ENCODE peak calls at places on chromosomes 4 and X, in five cellular contexts. P, G, R, J and V are unnamed samples.

GRCh38 chr4:41057456-41057855 is 156.9 kb downstream of the APBB2 start:
- DNase-seq in P (no peak), G (no peak), R (no peak), J (no peak), V (no peak)

GRCh38 chr4:3766791-3767561 is 791 bp downstream of the ADRA2C start:
- DNase-seq in P (no peak), G (no peak), R (no peak), J (no peak), V (no peak)

GRCh38 chr4:109675843-109676242 is 27.4 kb downstream of the CASP6 start:
- DNase-seq in P (no peak), G (no peak), R (no peak), J (no peak), V (no peak)

GRCh38 chr4:83024233-83024632 is 10.8 kb upstream of the COPS4 start:
- DNase-seq in P (no peak), G (no peak), R (no peak), J (no peak), V (no peak)

GRCh38 chrX:40154853-40155616 is 57.3 kb upstream of the BCOR start:
- DNase-seq in P (peak; percentile 77), G (peak; percentile 61), R (peak; percentile 69), J (peak; percentile 77), V (peak; percentile 76)

GRCh38 chr4:53841711-53842110 is 222.7 kb downstream of the CHIC2 start:
- DNase-seq in P (no peak), G (no peak), R (no peak), J (no peak), V (no peak)

GRCh38 chrX:49761481-49761880 is 65.7 kb upstream of the PAGE1 start:
- DNase-seq in P (no peak), G (peak; percentile 7), R (no peak), J (no peak), V (no peak)

GRCh38 chrX:150408561-150408960 is 45.4 kb downstream of the MAMLD1 start:
- DNase-seq in P (no peak), G (no peak), R (no peak), J (peak; percentile 54), V (no peak)

GRCh38 chr4:121233982-121234381 is 69.9 kb upstream of the TNIP3 start:
- DNase-seq in P (no peak), G (no peak), R (no peak), J (no peak), V (no peak)

GRCh38 chr4:158823461-158823873 is 54.6 kb downstream of the FNIP2 start:
- DNase-seq in P (no peak), G (peak; percentile 18), R (no peak), J (no peak), V (no peak)

GRCh38 chr4:2977116-2978097 is 14.0 kb downstream of the GRK4 start:
- DNase-seq in P (no peak), G (peak; percentile 37), R (no peak), J (no peak), V (no peak)

GRCh38 chr4:41369680-41370079 is 113.0 kb downstream of the UCHL1 start:
- DNase-seq in P (no peak), G (no peak), R (peak; percentile 38), J (no peak), V (no peak)

GRCh38 chr4:6152879-6153705 is 47.3 kb downstream of the JAKMIP1 start:
- DNase-seq in P (no peak), G (no peak), R (no peak), J (no peak), V (no peak)

GRCh38 chrX:72393836-72394517 is 88.3 kb upstream of the CITED1 start:
- DNase-seq in P (no peak), G (peak; percentile 56), R (no peak), J (no peak), V (no peak)

GRCh38 chrX:147174596-147174995 is 360.1 kb upstream of the CXorf51A start:
- DNase-seq in P (no peak), G (no peak), R (no peak), J (no peak), V (no peak)

GRCh38 chr4:1207603-1208265 is 35.4 kb upstream of the SPON2 start:
- DNase-seq in P (peak; percentile 81), G (peak; percentile 95), R (peak; percentile 75), J (peak; percentile 90), V (peak; percentile 54)

GRCh38 chrX:103254171-103254824 is 657 bp downstream of the TCEAL8 start:
- DNase-seq in P (peak; percentile 78), G (peak; percentile 34), R (peak; percentile 31), J (peak; percentile 68), V (peak; percentile 65)

GRCh38 chrX:16836371-16836770 is 33.8 kb downstream of the RBBP7 start:
- DNase-seq in P (no peak), G (peak; percentile 49), R (no peak), J (no peak), V (peak; percentile 44)

GRCh38 chr4:114734581-114734980 is 136.0 kb downstream of the UGT8 start:
- DNase-seq in P (no peak), G (no peak), R (no peak), J (no peak), V (no peak)

GRCh38 chr4:10753856-10754384 is 69.4 kb upstream of the CLNK start:
- DNase-seq in P (no peak), G (no peak), R (no peak), J (no peak), V (no peak)

GRCh38 chrX:9928083-9928482 is 39.1 kb upstream of the CLDN34 start:
- DNase-seq in P (no peak), G (no peak), R (no peak), J (no peak), V (no peak)

GRCh38 chr4:148397006-148397673 is 45.1 kb downstream of the NR3C2 start:
- DNase-seq in P (no peak), G (no peak), R (no peak), J (no peak), V (no peak)

GRCh38 chrX:38868941-38869378 is 67.7 kb downstream of the MID1IP1 start:
- DNase-seq in P (no peak), G (peak; percentile 60), R (no peak), J (no peak), V (no peak)

GRCh38 chr4:38694330-38694729 is 30.3 kb downstream of the KLF3 start:
- DNase-seq in P (no peak), G (no peak), R (no peak), J (no peak), V (no peak)

GRCh38 chr4:173747537-173748257 is 217.7 kb upstream of the HAND2 start:
- DNase-seq in P (no peak), G (no peak), R (no peak), J (no peak), V (no peak)

GRCh38 chrX:79400618-79401017 is 33.5 kb upstream of the ITM2A start:
- DNase-seq in P (no peak), G (no peak), R (no peak), J (no peak), V (no peak)

GRCh38 chr4:152265149-152265621 is 270.7 kb downstream of the FBXW7 start:
- DNase-seq in P (no peak), G (peak; percentile 57), R (no peak), J (no peak), V (no peak)

GRCh38 chr4:76611164-76611563 is 176.1 kb downstream of the SHROOM3 start:
- DNase-seq in P (no peak), G (peak; percentile 59), R (no peak), J (no peak), V (no peak)

GRCh38 chr4:76607846-76608245 is 172.8 kb downstream of the SHROOM3 start:
- DNase-seq in P (no peak), G (no peak), R (no peak), J (no peak), V (no peak)

GRCh38 chr4:76611611-76612010 is 176.6 kb downstream of the SHROOM3 start:
- DNase-seq in P (no peak), G (no peak), R (no peak), J (peak; percentile 51), V (no peak)

GRCh38 chr4:76607266-76607799 is 172.3 kb downstream of the SHROOM3 start:
- DNase-seq in P (no peak), G (no peak), R (no peak), J (no peak), V (no peak)

DNA sequence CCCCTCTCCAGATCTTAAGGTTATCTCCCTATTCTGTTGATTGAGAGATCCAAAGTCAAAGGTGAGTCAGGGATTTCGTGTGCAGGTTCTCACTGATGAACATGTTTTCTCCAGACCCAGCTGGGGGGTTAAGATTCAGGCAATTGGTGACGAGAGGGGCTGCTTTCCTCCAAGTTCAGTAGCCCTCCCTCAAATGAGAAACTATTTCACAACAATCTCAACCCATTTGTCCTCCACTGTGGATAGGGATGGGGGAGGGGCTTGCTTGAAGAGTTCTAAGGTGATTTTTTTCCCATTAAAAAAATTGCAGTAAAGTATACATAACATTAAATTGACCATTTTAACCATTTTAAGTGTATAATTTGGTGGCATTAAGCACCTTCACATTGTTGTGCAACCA is 175.7 kb downstream of the SHROOM3 start:
- DNase-seq in P (no peak), G (no peak), R (no peak), J (no peak), V (no peak)
- H3K4me1 ChIP-seq in P (peaks cover 17% of the 10 kb centered on the region), G (peaks cover 12% of the 10 kb centered on the region), R (peaks cover 13% of the 10 kb centered on the region), J (peaks cover 15% of the 10 kb centered on the region), V (peaks cover 25% of the 10 kb centered on the region)

GRCh38 chr4:183674153-183674552 is 15.1 kb downstream of the TRAPPC11 start:
- DNase-seq in P (no peak), G (no peak), R (no peak), J (no peak), V (no peak)
- TF ChIP-seq CTCF in P (no peak), G (no peak), R (no peak), J (no peak), V (no peak)

GRCh38 chr4:77800077-77800476 is 19.1 kb downstream of the CNOT6L start:
- DNase-seq in P (no peak), G (no peak), R (no peak), J (no peak), V (no peak)

GRCh38 chr4:77800483-77801259 is 18.5 kb downstream of the CNOT6L start:
- DNase-seq in P (no peak), G (peak; percentile 42), R (no peak), J (no peak), V (no peak)

GRCh38 chr4:77797239-77797638 is 21.9 kb downstream of the CNOT6L start:
- DNase-seq in P (no peak), G (no peak), R (no peak), J (no peak), V (no peak)

GRCh38 chr4:77801260-77801608 is 17.9 kb downstream of the CNOT6L start:
- DNase-seq in P (no peak), G (no peak), R (no peak), J (no peak), V (no peak)

GRCh38 chr4:77798385-77798784 is 20.8 kb downstream of the CNOT6L start:
- DNase-seq in P (no peak), G (no peak), R (no peak), J (no peak), V (no peak)
- H3K4me1 ChIP-seq in P (peaks cover 44% of the 10 kb centered on the region), G (peaks cover 4% of the 10 kb centered on the region), R (peaks cover 30% of the 10 kb centered on the region), J (peaks cover 6% of the 10 kb centered on the region), V (peaks cover 52% of the 10 kb centered on the region)

DNA sequence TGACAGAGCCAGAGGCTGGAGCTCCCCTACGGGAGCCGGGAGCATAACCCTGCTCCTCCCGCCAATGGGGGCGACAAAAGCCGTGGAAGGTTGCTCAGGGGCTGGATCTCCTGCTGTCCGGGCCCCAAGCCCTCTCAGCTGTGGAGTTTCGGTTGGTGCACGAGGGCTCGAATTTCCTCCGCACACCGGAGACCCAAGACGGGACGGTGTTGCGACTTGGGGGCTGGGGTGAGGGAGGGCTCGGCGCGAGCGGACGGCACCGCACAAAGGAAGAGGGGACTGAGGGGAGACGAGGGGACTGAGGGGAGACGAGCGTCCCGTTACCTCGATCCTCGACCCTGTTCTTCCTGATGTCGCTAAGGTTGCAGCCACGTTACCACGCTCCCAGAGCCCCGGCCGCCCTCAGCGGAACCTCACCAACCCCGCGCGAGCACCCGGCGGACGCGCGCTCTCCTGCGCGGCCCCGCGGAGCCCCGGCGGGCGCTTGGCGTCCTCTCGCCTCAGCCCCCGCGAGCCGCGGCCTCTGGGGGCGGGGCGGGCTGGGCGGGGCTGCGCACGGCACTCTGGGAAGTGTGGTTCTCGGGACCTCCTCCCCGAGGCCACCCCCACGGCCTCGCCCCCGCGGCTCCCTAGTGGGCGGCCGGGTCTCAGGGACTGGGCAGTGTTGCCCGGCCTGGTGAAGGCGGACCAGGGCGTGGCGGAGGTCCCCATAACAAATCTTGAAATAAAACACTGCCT is at the start of gene KLHL8:
- DNase-seq in P (peak; percentile 94), G (peak; percentile 79), R (peak; percentile 90), J (peak; percentile 88), V (peak; percentile 90)
- TF ChIP-seq CTCF in P (no peak), G (no peak), R (no peak), J (peak; percentile 1), V (peak; percentile 4)